ENCODE peak calls at places on chromosomes 6 and 20, in nine cellular contexts. B, G, H, V, Z, C, M, D and L are unnamed samples. For H3K9me3, the result is how much of the 10 kb centered on the place peaks cover.

GRCh38 chr6:137589067-137589848 is 95.1 kb upstream of the OLIG3 start:
- DNase-seq in B (no peak), G (no peak), H (peak), V (peak), Z (peak), C (no peak), M (peak), D (no peak), L (peak)

GRCh38 chr6:40579101-40579500 is 8.1 kb downstream of the LRFN2 start:
- DNase-seq in B (no peak), G (no peak), H (no peak), V (no peak), Z (no peak), C (no peak), M (no peak), D (no peak), L (no peak)

GRCh38 chr6:12101048-12101447 is 88.9 kb downstream of the HIVEP1 start:
- DNase-seq in B (no peak), G (no peak), H (no peak), V (no peak), Z (no peak), C (no peak), M (no peak), D (no peak), L (no peak)

GRCh38 chr20:23125625-23126191 is 39.6 kb upstream of the CD93 start:
- DNase-seq in B (peak), G (peak), H (no peak), V (no peak), Z (no peak), C (peak), M (no peak), D (no peak), L (peak)

GRCh38 chr20:38692436-38693411 is 31.6 kb upstream of the SLC32A1 start:
- DNase-seq in B (no peak), G (no peak), H (peak), V (no peak), Z (peak), C (peak), M (peak), D (no peak), L (no peak)

GRCh38 chr6:84773431-84774173 is 9.2 kb upstream of the TBX18 start:
- DNase-seq in B (peak), G (no peak), H (no peak), V (no peak), Z (no peak), C (no peak), M (peak), D (no peak), L (no peak)

GRCh38 chr20:36848078-36848660 is 27.8 kb upstream of the TLDC2 start:
- DNase-seq in B (no peak), G (peak), H (no peak), V (no peak), Z (no peak), C (no peak), M (no peak), D (no peak), L (no peak)

GRCh38 chr6:40725390-40725789 is 138.2 kb upstream of the LRFN2 start:
- DNase-seq in B (no peak), G (no peak), H (no peak), V (no peak), Z (no peak), C (no peak), M (no peak), D (no peak), L (no peak)

GRCh38 chr20:51563597-51564332 is 21.2 kb upstream of the NFATC2 start:
- DNase-seq in B (no peak), G (peak), H (peak), V (no peak), Z (no peak), C (peak), M (peak), D (peak), L (peak)

GRCh38 chr6:167056370-167056769 is 57.2 kb downstream of the CEP43 start:
- DNase-seq in B (no peak), G (no peak), H (no peak), V (peak), Z (no peak), C (no peak), M (no peak), D (no peak), L (no peak)

GRCh38 chr20:31675828-31676533 is 38.3 kb downstream of the COX4I2 start:
- DNase-seq in B (peak), G (no peak), H (no peak), V (no peak), Z (no peak), C (no peak), M (no peak), D (no peak), L (no peak)

GRCh38 chr6:99151634-99152344 is 197.7 kb downstream of the FAXC start:
- DNase-seq in B (no peak), G (no peak), H (peak), V (peak), Z (peak), C (peak), M (peak), D (peak), L (no peak)

GRCh38 chr6:121932071-121933009 is 467.1 kb upstream of the HSF2 start:
- DNase-seq in B (no peak), G (no peak), H (no peak), V (no peak), Z (no peak), C (no peak), M (peak), D (peak), L (peak)

DNA sequence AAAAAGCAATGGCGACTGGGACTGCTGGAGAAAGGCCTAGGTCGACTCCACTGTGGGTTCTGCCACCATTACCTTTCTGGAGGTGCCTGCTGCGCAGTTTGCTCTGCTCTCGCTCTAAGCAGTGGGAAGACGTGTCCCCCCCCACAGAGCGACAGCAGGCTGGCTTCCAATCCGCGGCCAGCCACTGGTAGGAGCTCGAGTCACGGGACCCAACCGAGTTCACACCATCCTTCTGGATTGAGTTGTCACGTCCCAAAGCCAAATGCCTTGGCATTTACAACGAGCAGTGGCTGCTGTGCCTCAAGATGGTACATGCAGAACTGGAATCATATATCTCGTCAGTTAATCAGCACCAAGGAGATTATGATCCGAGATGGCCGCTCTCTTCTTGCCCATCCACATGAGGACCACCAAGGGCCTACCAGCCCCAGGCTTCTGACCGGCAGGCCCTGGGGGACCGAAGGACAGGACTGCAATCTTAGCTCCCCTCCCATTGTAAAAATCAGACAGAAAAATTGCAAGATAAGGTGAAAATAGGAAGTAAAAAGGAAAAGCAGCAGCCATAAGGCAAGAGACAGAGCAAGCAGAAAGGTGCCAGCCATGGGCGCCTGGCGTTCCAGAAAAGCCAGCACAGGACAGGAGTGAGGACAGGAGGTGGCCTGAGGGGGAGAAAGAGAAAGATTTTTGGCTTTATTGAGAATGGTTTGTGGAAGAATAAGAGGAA is 74.4 kb downstream of the TRAM2 start:
- DNase-seq in B (no peak), G (no peak), H (no peak), V (no peak), Z (no peak), C (no peak), M (no peak), D (no peak), L (no peak)
- TF ChIP-seq POLR2AphosphoS5 in B (peak), G (no peak), H (no peak), V (no peak), Z (no peak), C (no peak), M (no peak), D (no peak), L (no peak)

DNA sequence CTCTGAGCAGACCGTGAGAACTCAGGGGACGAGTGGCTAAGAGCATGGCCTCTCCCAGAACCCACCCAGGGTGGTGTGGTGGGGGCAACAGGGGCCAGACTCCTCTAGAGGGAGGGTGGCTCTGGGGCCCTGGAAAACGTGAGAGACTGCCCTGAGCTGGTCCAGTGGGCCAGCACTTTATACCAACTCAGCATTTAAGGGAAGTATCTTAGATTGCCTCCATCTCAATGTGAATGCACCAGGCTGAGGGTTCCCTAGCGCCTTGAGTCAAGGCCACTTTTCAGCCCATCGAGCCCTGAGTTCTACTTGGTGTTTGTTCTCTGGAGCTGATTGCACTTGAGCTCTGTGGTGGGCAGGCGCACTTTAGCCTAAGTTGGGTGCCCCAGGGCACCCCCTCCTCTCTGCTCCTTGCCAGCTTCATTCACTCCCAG is 42.0 kb upstream of the IRF4 start:
- DNase-seq in B (peak), G (no peak), H (no peak), V (no peak), Z (no peak), C (no peak), M (no peak), D (no peak), L (no peak)
- H3K9me3 ChIP-seq in B (under half), G (under half), H (under half), V (under half), Z (under half), C (under half), M (under half), D (under half), L (under half)

GRCh38 chr6:65191412-65191811 is 515.6 kb downstream of the EYS start:
- DNase-seq in B (no peak), G (no peak), H (no peak), V (no peak), Z (no peak), C (no peak), M (no peak), D (no peak), L (no peak)
- TF ChIP-seq CTCF in B (no peak), G (no peak), H (no peak), V (no peak), Z (no peak), C (no peak), M (no peak), D (no peak), L (no peak)

GRCh38 chr6:111772274-111772780 is 100.9 kb downstream of the FYN start:
- DNase-seq in B (no peak), G (no peak), H (no peak), V (no peak), Z (no peak), C (no peak), M (no peak), D (no peak), L (no peak)

GRCh38 chr6:111775145-111775936 is 97.9 kb downstream of the FYN start:
- DNase-seq in B (no peak), G (no peak), H (no peak), V (no peak), Z (no peak), C (no peak), M (no peak), D (no peak), L (no peak)

GRCh38 chr6:111774346-111774703 is 98.9 kb downstream of the FYN start:
- DNase-seq in B (no peak), G (no peak), H (no peak), V (no peak), Z (no peak), C (no peak), M (no peak), D (no peak), L (no peak)

GRCh38 chr6:111771629-111772028 is 101.6 kb downstream of the FYN start:
- DNase-seq in B (no peak), G (no peak), H (no peak), V (no peak), Z (no peak), C (no peak), M (no peak), D (no peak), L (no peak)

DNA sequence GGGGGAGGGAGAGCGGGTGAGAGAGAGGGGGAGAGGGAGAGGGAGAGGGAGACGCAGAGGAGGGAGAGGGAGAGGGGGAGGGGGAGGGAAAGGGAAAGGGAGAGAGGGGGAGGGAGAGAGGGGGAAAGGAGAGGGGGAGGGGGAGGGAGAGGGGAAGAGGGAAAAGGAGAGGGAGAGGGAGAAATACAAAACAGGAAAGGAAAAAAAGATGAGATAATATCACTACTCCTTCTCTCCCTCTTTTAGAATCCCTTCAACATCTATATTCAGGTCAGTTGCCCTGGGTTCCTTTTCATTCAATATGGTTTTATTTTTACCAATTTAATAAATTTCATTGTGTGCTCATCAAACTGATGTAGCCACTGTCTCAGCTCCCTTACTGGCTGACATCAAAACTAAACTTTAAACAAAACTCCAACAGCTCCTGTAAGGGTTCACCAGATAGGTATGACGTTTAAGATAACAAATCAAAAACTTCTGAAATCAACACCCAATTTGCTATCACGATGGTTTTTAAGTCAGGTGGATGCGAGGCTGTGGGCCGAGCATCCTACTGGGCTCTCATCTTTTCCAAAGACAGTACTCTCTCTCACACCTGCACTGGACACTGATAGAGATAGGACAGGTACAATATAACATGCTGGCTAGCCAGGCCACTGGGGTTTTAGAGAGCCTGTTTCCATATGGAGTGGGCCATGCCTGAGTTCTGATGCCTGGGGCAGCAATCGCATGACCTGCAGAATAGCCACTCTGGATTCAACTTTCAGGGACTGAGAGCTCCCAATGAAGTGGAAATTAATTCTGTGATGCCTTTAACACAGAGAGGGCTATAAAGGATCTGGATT is 99.5 kb downstream of the FYN start:
- DNase-seq in B (no peak), G (no peak), H (no peak), V (no peak), Z (no peak), C (no peak), M (peak), D (no peak), L (no peak)
- TF ChIP-seq POLR2AphosphoS5 in B (no peak), G (no peak), H (no peak), V (no peak), Z (no peak), C (no peak), M (no peak), D (no peak), L (no peak)